ENCODE peak calls at places on chromosomes 13 and 19, in seven cellular contexts. Q is A549, B is transverse colon, D is ovary, H is tibial nerve, N is HepG2, S is GM12878. C is an unnamed sample.
A peak's percentile ranks its signal among the peaks of the same experiment; 100 is the strongest.

GRCh38 chr13:24709186-24709913 is 29.1 kb downstream of the ATP12A start:
- DNase-seq in Q (no peak), B (peak; percentile 20), D (no peak), H (no peak), N (no peak), S (no peak), C (peak; percentile 27)

GRCh38 chr13:95893861-95894260 is 159.3 kb downstream of the UGGT2 start:
- DNase-seq in Q (no peak), B (no peak), D (no peak), H (no peak), N (no peak), S (no peak), C (no peak)

GRCh38 chr13:91722267-91722884 is 324.0 kb downstream of the GPC5 start:
- DNase-seq in Q (peak; percentile 1), B (no peak), D (no peak), H (no peak), N (no peak), S (no peak), C (no peak)

GRCh38 chr19:17467471-17468301 is 2.6 kb upstream of the SLC27A1 start:
- DNase-seq in Q (no peak), B (no peak), D (no peak), H (no peak), N (no peak), S (no peak), C (no peak)

GRCh38 chr13:23509781-23510543 is 60.2 kb upstream of the TNFRSF19 start:
- DNase-seq in Q (no peak), B (no peak), D (no peak), H (no peak), N (no peak), S (no peak), C (no peak)

GRCh38 chr19:39754544-39754943 is 16.7 kb upstream of the CLC start:
- DNase-seq in Q (no peak), B (no peak), D (no peak), H (no peak), N (no peak), S (no peak), C (no peak)

GRCh38 chr19:19997656-19998268 is 41.5 kb downstream of the ZNF682 start:
- DNase-seq in Q (no peak), B (peak; percentile 24), D (no peak), H (no peak), N (no peak), S (no peak), C (peak; percentile 27)

GRCh38 chr19:29206453-29206852 is 6.5 kb downstream of the UQCRFS1 start:
- DNase-seq in Q (no peak), B (no peak), D (no peak), H (no peak), N (no peak), S (no peak), C (no peak)

GRCh38 chr19:50669319-50670101 is 20.3 kb downstream of the C19orf81 start:
- DNase-seq in Q (peak; percentile 61), B (peak; percentile 21), D (no peak), H (no peak), N (no peak), S (no peak), C (peak; percentile 30)

GRCh38 chr19:50666346-50667176 is 17.3 kb downstream of the C19orf81 start:
- DNase-seq in Q (no peak), B (no peak), D (no peak), H (no peak), N (no peak), S (no peak), C (no peak)

GRCh38 chr19:50667177-50667758 is 18.0 kb downstream of the C19orf81 start:
- DNase-seq in Q (no peak), B (no peak), D (no peak), H (no peak), N (no peak), S (no peak), C (no peak)

GRCh38 chr19:50668416-50669318 is 19.4 kb downstream of the C19orf81 start:
- DNase-seq in Q (no peak), B (no peak), D (no peak), H (no peak), N (no peak), S (no peak), C (no peak)

GRCh38 chr19:50667759-50668231 is 18.6 kb downstream of the C19orf81 start:
- DNase-seq in Q (no peak), B (no peak), D (no peak), H (no peak), N (no peak), S (no peak), C (no peak)
- TF ChIP-seq EP300 in Q (no peak), B (no peak), D (no peak), H (no peak), N (no peak), S (no peak), C (no peak)

GRCh38 chr19:572140-572890 is at the start of gene BSG:
- DNase-seq in Q (peak; percentile 97), B (peak; percentile 99), D (peak; percentile 98), H (peak; percentile 97), N (peak; percentile 94), S (peak; percentile 88), C (peak; percentile 99)

GRCh38 chr19:576768-577438 is 4.5 kb downstream of the BSG start:
- DNase-seq in Q (no peak), B (no peak), D (no peak), H (no peak), N (no peak), S (no peak), C (no peak)

GRCh38 chr19:572891-573825 is 762 bp downstream of the BSG start:
- DNase-seq in Q (peak; percentile 47), B (peak; percentile 64), D (peak; percentile 81), H (no peak), N (no peak), S (no peak), C (peak; percentile 57)

GRCh38 chr19:575527-576506 is 3.4 kb downstream of the BSG start:
- DNase-seq in Q (no peak), B (no peak), D (peak; percentile 68), H (no peak), N (no peak), S (no peak), C (peak; percentile 81)

DNA sequence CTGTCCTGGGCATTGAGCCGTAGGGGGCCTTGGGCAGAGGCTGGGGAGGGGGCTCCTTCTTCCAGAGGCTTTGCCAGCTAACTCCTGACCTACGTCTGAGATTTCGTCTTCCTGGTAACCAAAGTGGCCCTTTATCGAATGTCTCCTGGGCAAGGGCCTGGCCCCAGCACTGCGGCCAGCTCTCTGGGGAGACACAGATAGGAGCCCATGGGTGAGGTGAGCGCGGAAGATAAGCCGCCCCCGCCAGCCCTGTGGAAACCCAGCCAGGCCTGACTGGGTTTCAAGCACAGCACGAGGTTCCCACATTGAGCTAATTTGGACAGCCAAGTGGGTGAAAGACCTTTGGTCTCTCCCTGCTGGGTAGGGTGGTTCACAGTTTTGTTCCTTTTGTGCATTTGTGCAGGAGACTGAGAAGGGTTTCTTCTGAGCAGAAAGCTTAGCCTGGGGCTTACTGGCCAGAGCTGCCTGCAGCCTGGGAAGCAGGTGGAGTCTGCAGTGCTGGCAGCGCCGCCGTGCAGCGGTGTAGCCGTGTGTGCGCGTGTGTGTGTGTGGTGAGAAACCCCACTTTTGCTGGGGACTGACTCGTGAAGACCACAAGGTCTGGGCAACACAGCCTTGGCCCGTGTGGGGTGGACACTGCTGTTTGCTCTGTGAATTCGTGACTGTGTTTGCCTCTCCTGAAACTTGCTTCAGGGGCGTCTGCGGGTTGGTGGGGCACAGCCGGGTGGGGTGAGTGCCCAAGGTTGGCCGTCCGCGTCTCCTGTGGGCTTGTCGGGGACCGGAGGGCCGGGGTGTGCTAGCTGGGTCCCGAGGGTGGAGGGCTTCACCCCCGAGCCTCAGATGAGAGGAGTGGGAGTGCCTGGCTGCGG is 2.5 kb downstream of the BSG start:
- DNase-seq in Q (no peak), B (no peak), D (peak; percentile 56), H (no peak), N (peak; percentile 35), S (peak; percentile 28), C (peak; percentile 69)
- H3K27ac ChIP-seq in Q (peak overlapping the region; percentile 100), B (peak overlapping the region; percentile 78), D (no peak overlapping the region), H (no peak overlapping the region), N (peak overlapping the region; percentile 61), S (peak overlapping the region; percentile 54), C (peak overlapping the region; percentile 94)

GRCh38 chr19:48108997-48109782 is 1.4 kb downstream of the PLA2G4C start:
- DNase-seq in Q (no peak), B (no peak), D (no peak), H (no peak), N (no peak), S (no peak), C (no peak)

GRCh38 chr19:48117515-48118330 is 7.1 kb upstream of the PLA2G4C start:
- DNase-seq in Q (no peak), B (no peak), D (no peak), H (no peak), N (no peak), S (no peak), C (no peak)

GRCh38 chr19:48111280-48111679 is 663 bp upstream of the PLA2G4C start:
- DNase-seq in Q (no peak), B (no peak), D (no peak), H (no peak), N (no peak), S (no peak), C (no peak)

GRCh38 chr19:48110350-48110966 is at the start of gene PLA2G4C:
- DNase-seq in Q (peak; percentile 94), B (peak; percentile 89), D (peak; percentile 87), H (peak; percentile 76), N (peak; percentile 72), S (peak; percentile 48), C (peak; percentile 89)

DNA sequence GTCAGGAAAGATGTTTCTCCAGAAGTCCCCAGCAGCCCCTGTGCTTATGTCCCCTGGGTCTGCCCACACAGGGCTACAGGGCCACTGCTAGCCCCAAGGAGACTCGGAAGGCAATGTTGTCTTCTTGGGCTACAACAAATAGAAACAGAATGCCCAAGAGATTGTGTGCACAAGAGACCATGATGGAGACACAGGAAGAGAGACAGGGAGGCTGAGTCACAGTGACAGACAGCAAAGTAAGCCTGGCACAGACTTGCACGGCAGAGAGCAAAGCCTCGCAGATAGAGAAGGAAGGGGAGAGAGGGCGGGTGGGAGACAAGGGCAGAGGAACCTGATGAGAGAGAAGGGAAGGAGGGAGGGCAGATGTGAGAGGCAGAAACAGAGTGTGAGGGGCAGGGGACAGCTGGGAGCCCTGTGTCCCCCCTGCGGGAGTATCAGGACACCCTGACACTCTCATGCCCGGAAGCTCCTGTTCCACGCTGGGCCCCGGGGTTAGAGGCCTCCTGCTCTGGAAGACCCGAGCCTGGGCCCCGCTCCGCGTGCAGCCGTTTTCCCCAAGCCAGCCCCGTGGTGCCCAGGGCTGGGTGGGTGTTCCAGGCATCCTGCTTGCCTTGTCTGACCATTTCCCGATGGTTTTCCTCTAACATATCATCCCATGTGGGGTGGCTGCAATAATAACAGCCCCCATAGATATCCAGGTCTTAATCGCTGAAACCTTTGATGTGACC is 2.7 kb upstream of the PLA2G4C start:
- DNase-seq in Q (peak; percentile 31), B (no peak), D (no peak), H (no peak), N (no peak), S (no peak), C (no peak)
- H3K9me3 ChIP-seq in Q (no peaks in the 10 kb centered on the region), B (no peaks in the 10 kb centered on the region), D (no peaks in the 10 kb centered on the region), H (no peaks in the 10 kb centered on the region), N (no peaks in the 10 kb centered on the region), S (no peaks in the 10 kb centered on the region), C (no peaks in the 10 kb centered on the region)

GRCh38 chr13:101576452-101576851 is 124.0 kb downstream of the ITGBL1 start:
- DNase-seq in Q (peak; percentile 8), B (no peak), D (no peak), H (no peak), N (peak; percentile 46), S (no peak), C (no peak)

GRCh38 chr13:101575591-101575990 is 123.1 kb downstream of the ITGBL1 start:
- DNase-seq in Q (no peak), B (no peak), D (no peak), H (no peak), N (no peak), S (no peak), C (no peak)

GRCh38 chr13:101576977-101577376 is 124.5 kb downstream of the ITGBL1 start:
- DNase-seq in Q (no peak), B (no peak), D (no peak), H (no peak), N (peak; percentile 69), S (no peak), C (no peak)

GRCh38 chr13:101579291-101579802 is 126.9 kb downstream of the ITGBL1 start:
- DNase-seq in Q (peak; percentile 53), B (no peak), D (no peak), H (no peak), N (peak; percentile 2), S (no peak), C (no peak)
- TF ChIP-seq EP300 in Q (peak; percentile 17), B (no peak), D (no peak), H (no peak), N (no peak), S (no peak), C (no peak)

C was measured in stomach.